ENCODE peak calls at places on chromosomes 1 and 21, in ten cellular contexts. One of them, this sample, is unnamed.
A peak's percentile ranks its signal among the peaks of the same experiment; 100 is the strongest.

GRCh38 chr1:98323396-98323795 is 338.1 kb upstream of the SNX7 start:
- DNase-seq in kidney epithelial cell: no peak
- DNase-seq in ovary: no peak
- DNase-seq in AG09309: peak; percentile 89
- DNase-seq in astrocyte of the spinal cord: no peak
- DNase-seq in A549: peak; percentile 20
- DNase-seq in upper lobe of right lung: no peak
- DNase-seq in PC-3: peak; percentile 89
- DNase-seq in IMR-90: peak; percentile 82
- DNase-seq in epithelial cell of esophagus: peak; percentile 96
- DNase-seq in this sample: no peak

GRCh38 chr1:47238935-47239640 is 7.1 kb upstream of the TAL1 start:
- DNase-seq in kidney epithelial cell: no peak
- DNase-seq in ovary: no peak
- DNase-seq in AG09309: no peak
- DNase-seq in astrocyte of the spinal cord: no peak
- DNase-seq in A549: no peak
- DNase-seq in upper lobe of right lung: no peak
- DNase-seq in PC-3: no peak
- DNase-seq in IMR-90: no peak
- DNase-seq in epithelial cell of esophagus: no peak
- DNase-seq in this sample: no peak

GRCh38 chr1:10338047-10338446 is 60.8 kb upstream of the PGD start:
- DNase-seq in kidney epithelial cell: no peak
- DNase-seq in ovary: peak; percentile 25
- DNase-seq in AG09309: peak; percentile 13
- DNase-seq in astrocyte of the spinal cord: peak; percentile 40
- DNase-seq in A549: peak; percentile 48
- DNase-seq in upper lobe of right lung: no peak
- DNase-seq in PC-3: peak; percentile 40
- DNase-seq in IMR-90: peak; percentile 34
- DNase-seq in epithelial cell of esophagus: peak; percentile 33
- DNase-seq in this sample: no peak

GRCh38 chr1:3248416-3249141 is 179.6 kb downstream of the PRDM16 start:
- DNase-seq in kidney epithelial cell: no peak
- DNase-seq in ovary: no peak
- DNase-seq in AG09309: no peak
- DNase-seq in astrocyte of the spinal cord: no peak
- DNase-seq in A549: no peak
- DNase-seq in upper lobe of right lung: no peak
- DNase-seq in PC-3: no peak
- DNase-seq in IMR-90: no peak
- DNase-seq in epithelial cell of esophagus: no peak
- DNase-seq in this sample: no peak

GRCh38 chr1:212671342-212672031 is 28.2 kb downstream of the BATF3 start:
- DNase-seq in kidney epithelial cell: peak; percentile 86
- DNase-seq in ovary: no peak
- DNase-seq in AG09309: no peak
- DNase-seq in astrocyte of the spinal cord: peak; percentile 84
- DNase-seq in A549: no peak
- DNase-seq in upper lobe of right lung: no peak
- DNase-seq in PC-3: peak; percentile 91
- DNase-seq in IMR-90: peak; percentile 69
- DNase-seq in epithelial cell of esophagus: peak; percentile 92
- DNase-seq in this sample: no peak

GRCh38 chr1:52503706-52504105 is 49.2 kb downstream of the TUT4 start:
- DNase-seq in kidney epithelial cell: no peak
- DNase-seq in ovary: no peak
- DNase-seq in AG09309: no peak
- DNase-seq in astrocyte of the spinal cord: no peak
- DNase-seq in A549: no peak
- DNase-seq in upper lobe of right lung: no peak
- DNase-seq in PC-3: no peak
- DNase-seq in IMR-90: peak; percentile 32
- DNase-seq in epithelial cell of esophagus: peak; percentile 6
- DNase-seq in this sample: no peak

GRCh38 chr1:164662462-164662861 is 103.5 kb downstream of the PBX1 start:
- DNase-seq in kidney epithelial cell: no peak
- DNase-seq in ovary: no peak
- DNase-seq in AG09309: no peak
- DNase-seq in astrocyte of the spinal cord: no peak
- DNase-seq in A549: no peak
- DNase-seq in upper lobe of right lung: no peak
- DNase-seq in PC-3: no peak
- DNase-seq in IMR-90: no peak
- DNase-seq in epithelial cell of esophagus: no peak
- DNase-seq in this sample: no peak

GRCh38 chr1:151311589-151312331 is 15.5 kb downstream of the PI4KB start:
- DNase-seq in kidney epithelial cell: peak; percentile 99
- DNase-seq in ovary: peak; percentile 86
- DNase-seq in AG09309: peak; percentile 96
- DNase-seq in astrocyte of the spinal cord: peak; percentile 98
- DNase-seq in A549: peak; percentile 99
- DNase-seq in upper lobe of right lung: no peak
- DNase-seq in PC-3: peak; percentile 100
- DNase-seq in IMR-90: peak; percentile 100
- DNase-seq in epithelial cell of esophagus: peak; percentile 100
- DNase-seq in this sample: no peak

GRCh38 chr1:33764149-33764548 is 99.7 kb upstream of the HMGB4 start:
- DNase-seq in kidney epithelial cell: no peak
- DNase-seq in ovary: no peak
- DNase-seq in AG09309: no peak
- DNase-seq in astrocyte of the spinal cord: no peak
- DNase-seq in A549: no peak
- DNase-seq in upper lobe of right lung: no peak
- DNase-seq in PC-3: no peak
- DNase-seq in IMR-90: no peak
- DNase-seq in epithelial cell of esophagus: no peak
- DNase-seq in this sample: no peak

GRCh38 chr1:181390350-181391080 is 92.8 kb upstream of the CACNA1E start:
- DNase-seq in kidney epithelial cell: no peak
- DNase-seq in ovary: no peak
- DNase-seq in AG09309: no peak
- DNase-seq in astrocyte of the spinal cord: no peak
- DNase-seq in A549: no peak
- DNase-seq in upper lobe of right lung: no peak
- DNase-seq in PC-3: no peak
- DNase-seq in IMR-90: no peak
- DNase-seq in epithelial cell of esophagus: peak; percentile 21
- DNase-seq in this sample: peak; percentile 30

GRCh38 chr1:9420835-9421532 is 118.3 kb upstream of the SLC25A33 start:
- DNase-seq in kidney epithelial cell: no peak
- DNase-seq in ovary: no peak
- DNase-seq in AG09309: no peak
- DNase-seq in astrocyte of the spinal cord: no peak
- DNase-seq in A549: no peak
- DNase-seq in upper lobe of right lung: no peak
- DNase-seq in PC-3: no peak
- DNase-seq in IMR-90: no peak
- DNase-seq in epithelial cell of esophagus: no peak
- DNase-seq in this sample: no peak

GRCh38 chr1:53722025-53722424 is 16.9 kb downstream of the GLIS1 start:
- DNase-seq in kidney epithelial cell: no peak
- DNase-seq in ovary: no peak
- DNase-seq in AG09309: no peak
- DNase-seq in astrocyte of the spinal cord: no peak
- DNase-seq in A549: no peak
- DNase-seq in upper lobe of right lung: no peak
- DNase-seq in PC-3: no peak
- DNase-seq in IMR-90: peak; percentile 48
- DNase-seq in epithelial cell of esophagus: no peak
- DNase-seq in this sample: no peak

GRCh38 chr1:92623187-92623778 is 136.6 kb upstream of the GFI1 start:
- DNase-seq in kidney epithelial cell: no peak
- DNase-seq in ovary: no peak
- DNase-seq in AG09309: no peak
- DNase-seq in astrocyte of the spinal cord: peak; percentile 20
- DNase-seq in A549: no peak
- DNase-seq in upper lobe of right lung: no peak
- DNase-seq in PC-3: peak; percentile 45
- DNase-seq in IMR-90: peak; percentile 12
- DNase-seq in epithelial cell of esophagus: no peak
- DNase-seq in this sample: no peak
- TF ChIP-seq CTCF in kidney epithelial cell: peak; percentile 22
- TF ChIP-seq CTCF in ovary: no peak
- TF ChIP-seq CTCF in AG09309: peak; percentile 36
- TF ChIP-seq CTCF in astrocyte of the spinal cord: peak; percentile 5
- TF ChIP-seq CTCF in A549: peak; percentile 44
- TF ChIP-seq CTCF in upper lobe of right lung: peak; percentile 43
- TF ChIP-seq CTCF in PC-3: peak; percentile 67
- TF ChIP-seq CTCF in IMR-90: peak; percentile 45
- TF ChIP-seq CTCF in epithelial cell of esophagus: peak; percentile 5
- TF ChIP-seq CTCF in this sample: peak; percentile 53

GRCh38 chr1:231334952-231335351 is 2.7 kb downstream of the EXOC8 start:
- DNase-seq in kidney epithelial cell: no peak
- DNase-seq in ovary: no peak
- DNase-seq in AG09309: no peak
- DNase-seq in astrocyte of the spinal cord: no peak
- DNase-seq in A549: no peak
- DNase-seq in upper lobe of right lung: no peak
- DNase-seq in PC-3: no peak
- DNase-seq in IMR-90: no peak
- DNase-seq in epithelial cell of esophagus: no peak
- DNase-seq in this sample: no peak
- H3K4me3 ChIP-seq in kidney epithelial cell: peak overlapping the region; percentile 9
- H3K4me3 ChIP-seq in ovary: peak overlapping the region; percentile 0
- H3K4me3 ChIP-seq in AG09309: peak overlapping the region; percentile 30
- H3K4me3 ChIP-seq in astrocyte of the spinal cord: peak overlapping the region; percentile 33
- H3K4me3 ChIP-seq in A549: peak overlapping the region; percentile 82
- H3K4me3 ChIP-seq in upper lobe of right lung: peak overlapping the region; percentile 98
- H3K4me3 ChIP-seq in PC-3: peak overlapping the region; percentile 95
- H3K4me3 ChIP-seq in IMR-90: peak overlapping the region; percentile 16
- H3K4me3 ChIP-seq in epithelial cell of esophagus: peak overlapping the region; percentile 99
- H3K4me3 ChIP-seq in this sample: no peak overlapping the region

GRCh38 chr1:89616844-89617627 is 15.9 kb upstream of the LRRC8C start:
- DNase-seq in kidney epithelial cell: no peak
- DNase-seq in ovary: no peak
- DNase-seq in AG09309: no peak
- DNase-seq in astrocyte of the spinal cord: no peak
- DNase-seq in A549: no peak
- DNase-seq in upper lobe of right lung: no peak
- DNase-seq in PC-3: no peak
- DNase-seq in IMR-90: no peak
- DNase-seq in epithelial cell of esophagus: peak; percentile 83
- DNase-seq in this sample: no peak

GRCh38 chr1:89620664-89621063 is 12.3 kb upstream of the LRRC8C start:
- DNase-seq in kidney epithelial cell: no peak
- DNase-seq in ovary: no peak
- DNase-seq in AG09309: no peak
- DNase-seq in astrocyte of the spinal cord: no peak
- DNase-seq in A549: no peak
- DNase-seq in upper lobe of right lung: no peak
- DNase-seq in PC-3: no peak
- DNase-seq in IMR-90: no peak
- DNase-seq in epithelial cell of esophagus: no peak
- DNase-seq in this sample: no peak

GRCh38 chr1:89613928-89614327 is 19.0 kb upstream of the LRRC8C start:
- DNase-seq in kidney epithelial cell: no peak
- DNase-seq in ovary: no peak
- DNase-seq in AG09309: no peak
- DNase-seq in astrocyte of the spinal cord: no peak
- DNase-seq in A549: no peak
- DNase-seq in upper lobe of right lung: no peak
- DNase-seq in PC-3: no peak
- DNase-seq in IMR-90: no peak
- DNase-seq in epithelial cell of esophagus: no peak
- DNase-seq in this sample: no peak

GRCh38 chr1:89611721-89612120 is 21.2 kb upstream of the LRRC8C start:
- DNase-seq in kidney epithelial cell: no peak
- DNase-seq in ovary: no peak
- DNase-seq in AG09309: no peak
- DNase-seq in astrocyte of the spinal cord: no peak
- DNase-seq in A549: no peak
- DNase-seq in upper lobe of right lung: no peak
- DNase-seq in PC-3: no peak
- DNase-seq in IMR-90: no peak
- DNase-seq in epithelial cell of esophagus: no peak
- DNase-seq in this sample: no peak

DNA sequence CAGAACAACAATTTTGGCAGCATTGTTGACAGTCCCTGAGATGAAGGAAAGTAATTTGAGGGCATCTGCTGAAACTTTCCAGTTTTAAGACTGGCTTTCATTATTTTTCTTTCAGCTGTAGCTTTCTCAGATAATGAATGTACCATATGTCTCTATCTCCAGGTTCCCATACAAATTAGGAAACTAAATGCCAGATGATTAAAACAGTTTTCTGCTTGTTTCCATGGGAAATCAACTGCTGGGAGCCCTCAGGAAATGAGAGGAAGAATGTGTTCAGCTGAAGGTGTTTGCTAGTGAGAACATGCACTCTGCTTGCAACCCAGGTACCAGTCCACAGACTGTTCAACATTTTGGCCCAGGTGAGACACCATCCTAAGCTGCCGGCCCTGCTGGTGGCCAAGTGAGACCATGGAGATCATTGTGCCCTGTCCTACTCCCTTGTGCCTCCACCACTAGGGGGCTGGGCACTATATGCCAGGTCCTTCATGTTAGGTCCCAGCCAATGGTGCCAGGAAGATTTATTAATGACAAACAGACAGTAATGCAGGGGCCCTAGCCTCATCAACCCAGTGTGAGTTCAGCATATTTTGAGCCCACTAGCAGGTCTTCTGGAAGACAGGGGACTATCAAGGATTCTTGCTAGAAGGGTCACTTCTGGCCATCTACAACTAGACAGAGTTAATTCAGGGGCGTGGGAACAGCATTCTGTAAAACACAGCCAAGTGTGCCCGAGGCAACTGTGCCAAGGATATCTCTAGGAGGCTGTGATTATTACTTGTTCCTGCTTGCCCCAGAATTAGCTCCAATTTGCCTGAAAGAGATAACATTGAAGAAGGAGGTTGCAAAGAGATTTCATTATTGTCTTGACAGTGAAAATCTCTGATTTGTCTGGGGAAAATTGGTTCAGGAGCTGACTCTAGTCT is 17.0 kb upstream of the LRRC8C start:
- DNase-seq in kidney epithelial cell: no peak
- DNase-seq in ovary: no peak
- DNase-seq in AG09309: no peak
- DNase-seq in astrocyte of the spinal cord: no peak
- DNase-seq in A549: no peak
- DNase-seq in upper lobe of right lung: no peak
- DNase-seq in PC-3: peak; percentile 37
- DNase-seq in IMR-90: no peak
- DNase-seq in epithelial cell of esophagus: peak; percentile 82
- DNase-seq in this sample: no peak
- TF ChIP-seq CTCF in kidney epithelial cell: peak; percentile 31
- TF ChIP-seq CTCF in ovary: no peak
- TF ChIP-seq CTCF in AG09309: peak; percentile 41
- TF ChIP-seq CTCF in astrocyte of the spinal cord: peak; percentile 42
- TF ChIP-seq CTCF in A549: no peak
- TF ChIP-seq CTCF in upper lobe of right lung: peak; percentile 51
- TF ChIP-seq CTCF in PC-3: peak; percentile 70
- TF ChIP-seq CTCF in IMR-90: peak; percentile 16
- TF ChIP-seq CTCF in epithelial cell of esophagus: peak; percentile 42
- TF ChIP-seq CTCF in this sample: peak; percentile 29

DNA sequence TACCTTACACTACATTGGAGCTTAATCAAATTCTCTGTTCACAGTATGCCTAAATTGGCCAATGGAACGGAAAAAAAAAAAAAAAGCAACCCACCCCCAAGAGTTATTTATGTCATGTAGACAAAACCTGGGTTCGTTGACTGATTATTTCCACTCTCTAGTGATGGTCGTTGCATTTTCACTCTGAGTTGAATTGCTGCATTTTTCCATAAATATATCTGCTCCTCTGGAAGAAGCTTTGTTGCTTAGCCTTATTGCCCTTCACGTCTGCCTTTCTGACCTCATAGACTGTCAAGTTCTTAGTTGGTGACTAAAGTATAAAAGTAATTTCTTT is 90.2 kb upstream of the RUNX1 start:
- DNase-seq in kidney epithelial cell: no peak
- DNase-seq in ovary: no peak
- DNase-seq in AG09309: no peak
- DNase-seq in astrocyte of the spinal cord: peak; percentile 18
- DNase-seq in A549: no peak
- DNase-seq in upper lobe of right lung: no peak
- DNase-seq in PC-3: no peak
- DNase-seq in IMR-90: no peak
- DNase-seq in epithelial cell of esophagus: no peak
- DNase-seq in this sample: no peak
- H3K4me3 ChIP-seq in kidney epithelial cell: no peak overlapping the region
- H3K4me3 ChIP-seq in ovary: no peak overlapping the region
- H3K4me3 ChIP-seq in AG09309: no peak overlapping the region
- H3K4me3 ChIP-seq in astrocyte of the spinal cord: no peak overlapping the region
- H3K4me3 ChIP-seq in A549: no peak overlapping the region
- H3K4me3 ChIP-seq in upper lobe of right lung: no peak overlapping the region
- H3K4me3 ChIP-seq in PC-3: no peak overlapping the region
- H3K4me3 ChIP-seq in IMR-90: no peak overlapping the region
- H3K4me3 ChIP-seq in epithelial cell of esophagus: no peak overlapping the region
- H3K4me3 ChIP-seq in this sample: no peak overlapping the region